ENCODE peak calls at places on chromosomes 5 and 9, in five cellular contexts. M is Peyer's patch; P is body of pancreas; N is CD8-positive, alpha-beta T cell; Z is tibial artery. B is an unnamed sample.

GRCh38 chr9:115498338-115498737 is 380.4 kb upstream of the TNC start:
- DNase-seq in Z (no peak), N (no peak), M (no peak), P (no peak), B (peak; percentile 79)

GRCh38 chr9:78143281-78144007 is 92.4 kb upstream of the CEP78 start:
- DNase-seq in M (no peak), Z (no peak), P (no peak), N (no peak), B (no peak)

GRCh38 chr5:172610643-172611042 is 30.4 kb upstream of the NEURL1B start:
- DNase-seq in P (no peak), Z (no peak), M (peak; percentile 23), N (no peak), B (no peak)

GRCh38 chr5:51242453-51242852 is 140.8 kb upstream of the ISL1 start:
- DNase-seq in N (no peak), Z (no peak), M (no peak), P (no peak), B (peak; percentile 19)

GRCh38 chr5:76269259-76269958 is 133.7 kb upstream of the IQGAP2 start:
- DNase-seq in M (no peak), N (no peak), Z (no peak), P (no peak), B (no peak)

GRCh38 chr9:38066167-38066906 is 2.7 kb downstream of the SHB start:
- DNase-seq in P (peak; percentile 39), N (no peak), Z (no peak), M (no peak), B (peak; percentile 62)

GRCh38 chr9:133997584-133997983 is 5.5 kb upstream of the VAV2 start:
- DNase-seq in M (no peak), P (no peak), Z (no peak), N (no peak), B (no peak)

GRCh38 chr5:147453901-147454814 is 55.7 kb downstream of the DPYSL3 start:
- DNase-seq in M (peak; percentile 78), Z (peak; percentile 95), N (peak; percentile 66), P (peak; percentile 77), B (peak; percentile 66)

GRCh38 chr5:58985311-58985710 is 402.4 kb downstream of the RAB3C start:
- DNase-seq in Z (no peak), M (no peak), N (no peak), P (no peak), B (no peak)

GRCh38 chr9:28820741-28821140 is 1247.5 kb upstream of the C9orf72 start:
- DNase-seq in Z (no peak), M (no peak), N (no peak), P (no peak), B (no peak)

GRCh38 chr9:76490249-76490990 is 31.4 kb downstream of the GCNT1 start:
- DNase-seq in Z (no peak), M (no peak), N (no peak), P (no peak), B (peak; percentile 12)

GRCh38 chr5:36688722-36689121 is 82.3 kb downstream of the SLC1A3 start:
- DNase-seq in Z (no peak), P (no peak), N (no peak), M (no peak), B (peak; percentile 25)

GRCh38 chr5:172807766-172808311 is 26.2 kb upstream of the ERGIC1 start:
- DNase-seq in Z (peak; percentile 17), M (peak; percentile 46), N (no peak), P (no peak), B (no peak)

GRCh38 chr9:21873540-21874221 is 71.2 kb downstream of the MTAP start:
- DNase-seq in M (no peak), Z (no peak), N (no peak), P (no peak), B (peak; percentile 86)

GRCh38 chr5:81247441-81247972 is 14.4 kb downstream of the CKMT2 start:
- DNase-seq in P (no peak), N (no peak), M (no peak), Z (no peak), B (peak; percentile 54)

GRCh38 chr9:107312651-107313050 is 29.6 kb downstream of the RAD23B start:
- DNase-seq in P (no peak), Z (no peak), N (no peak), M (no peak), B (no peak)

GRCh38 chr9:99663297-99663696 is 158.4 kb upstream of the NR4A3 start:
- DNase-seq in M (no peak), N (no peak), P (no peak), Z (no peak), B (no peak)

GRCh38 chr5:180631549-180632392 is 17.6 kb downstream of the FLT4 start:
- DNase-seq in Z (no peak), P (no peak), N (no peak), M (no peak), B (no peak)

GRCh38 chr9:109242751-109243150 is 75.7 kb upstream of the FRRS1L start:
- DNase-seq in Z (no peak), M (no peak), N (no peak), P (no peak), B (no peak)

GRCh38 chr9:75683591-75683990 is 206.9 kb upstream of the PCSK5 start:
- DNase-seq in N (no peak), M (no peak), P (no peak), Z (no peak), B (peak; percentile 38)

GRCh38 chr5:41122459-41122858 is 51.3 kb upstream of the MROH2B start:
- DNase-seq in N (no peak), M (no peak), Z (no peak), P (no peak), B (no peak)

GRCh38 chr5:132179410-132179809 is 48.2 kb downstream of the P4HA2 start:
- DNase-seq in M (no peak), N (no peak), Z (no peak), P (no peak), B (no peak)

GRCh38 chr5:132459983-132460834 is 30.4 kb downstream of the IRF1 start:
- DNase-seq in M (peak; percentile 78), P (no peak), Z (peak; percentile 65), N (no peak), B (no peak)

GRCh38 chr9:121201738-121202533 is at the start of gene RAB14:
- DNase-seq in M (peak; percentile 100), Z (peak; percentile 100), P (peak; percentile 100), N (peak; percentile 100), B (peak; percentile 91)

GRCh38 chr5:180135128-180135955 is 63.8 kb upstream of the RNF130 start:
- DNase-seq in N (no peak), P (no peak), Z (peak; percentile 65), M (peak; percentile 43), B (peak; percentile 86)

GRCh38 chr9:127568971-127569818 is 42.9 kb upstream of the STXBP1 start:
- DNase-seq in N (peak; percentile 70), Z (peak; percentile 93), P (peak; percentile 85), M (peak; percentile 89), B (peak; percentile 59)

GRCh38 chr9:106648799-106649198 is 214.2 kb upstream of the ZNF462 start:
- DNase-seq in Z (no peak), M (no peak), P (no peak), N (no peak), B (peak; percentile 61)

GRCh38 chr5:107380654-107381053 is 290.1 kb downstream of the EFNA5 start:
- DNase-seq in M (no peak), P (no peak), Z (no peak), N (no peak), B (no peak)

GRCh38 chr5:6296524-6296923 is 81.8 kb downstream of the MED10 start:
- DNase-seq in N (no peak), M (no peak), P (no peak), Z (no peak), B (no peak)

GRCh38 chr9:129750010-129750409 is 2.8 kb downstream of the PTGES start:
- DNase-seq in M (no peak), P (no peak), Z (no peak), N (no peak), B (peak; percentile 40)

GRCh38 chr9:91810286-91810905 is 139.6 kb downstream of the ROR2 start:
- DNase-seq in N (no peak), P (no peak), Z (peak; percentile 52), M (no peak), B (no peak)
- H3K36me3 ChIP-seq in N (no peaks in the 10 kb centered on the region), P (no peaks in the 10 kb centered on the region), Z (no peaks in the 10 kb centered on the region), M (no peaks in the 10 kb centered on the region), B (no peaks in the 10 kb centered on the region)

DNA sequence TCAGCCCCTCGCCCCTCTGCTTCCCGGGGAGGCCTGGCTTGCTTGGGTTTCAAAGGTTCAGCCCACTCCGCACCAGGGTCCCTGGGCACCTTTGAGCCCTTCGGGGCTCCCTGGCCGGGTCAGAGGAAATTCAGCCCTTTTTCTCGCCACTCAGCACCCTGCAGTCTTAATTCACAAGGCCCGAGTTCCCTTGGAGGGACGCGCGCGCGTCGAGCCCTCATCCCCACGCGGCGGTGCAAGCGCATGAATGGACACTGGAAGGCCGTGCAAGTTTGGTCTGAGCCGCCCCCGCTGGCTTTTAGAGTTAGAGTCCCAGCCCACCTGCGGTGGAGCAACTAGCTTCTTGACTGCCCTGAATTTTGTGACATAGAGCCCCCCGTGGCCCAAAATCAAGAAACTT is 4.5 kb downstream of the EBF1 start:
- DNase-seq in P (no peak), Z (peak; percentile 77), N (no peak), M (no peak), B (no peak)
- H3K27me3 ChIP-seq in P (no peaks in the 10 kb centered on the region), Z (no peaks in the 10 kb centered on the region), N (peaks cover 15% of the 10 kb centered on the region), M (no peaks in the 10 kb centered on the region), B (peaks cover 37% of the 10 kb centered on the region)

GRCh38 chr5:174078416-174078815 is 32.9 kb downstream of the NSG2 start:
- DNase-seq in P (no peak), N (no peak), M (no peak), Z (no peak), B (no peak)
- H3K4me3 ChIP-seq in P (no peak overlapping the region), N (no peak overlapping the region), M (no peak overlapping the region), Z (no peak overlapping the region), B (no peak overlapping the region)

DNA sequence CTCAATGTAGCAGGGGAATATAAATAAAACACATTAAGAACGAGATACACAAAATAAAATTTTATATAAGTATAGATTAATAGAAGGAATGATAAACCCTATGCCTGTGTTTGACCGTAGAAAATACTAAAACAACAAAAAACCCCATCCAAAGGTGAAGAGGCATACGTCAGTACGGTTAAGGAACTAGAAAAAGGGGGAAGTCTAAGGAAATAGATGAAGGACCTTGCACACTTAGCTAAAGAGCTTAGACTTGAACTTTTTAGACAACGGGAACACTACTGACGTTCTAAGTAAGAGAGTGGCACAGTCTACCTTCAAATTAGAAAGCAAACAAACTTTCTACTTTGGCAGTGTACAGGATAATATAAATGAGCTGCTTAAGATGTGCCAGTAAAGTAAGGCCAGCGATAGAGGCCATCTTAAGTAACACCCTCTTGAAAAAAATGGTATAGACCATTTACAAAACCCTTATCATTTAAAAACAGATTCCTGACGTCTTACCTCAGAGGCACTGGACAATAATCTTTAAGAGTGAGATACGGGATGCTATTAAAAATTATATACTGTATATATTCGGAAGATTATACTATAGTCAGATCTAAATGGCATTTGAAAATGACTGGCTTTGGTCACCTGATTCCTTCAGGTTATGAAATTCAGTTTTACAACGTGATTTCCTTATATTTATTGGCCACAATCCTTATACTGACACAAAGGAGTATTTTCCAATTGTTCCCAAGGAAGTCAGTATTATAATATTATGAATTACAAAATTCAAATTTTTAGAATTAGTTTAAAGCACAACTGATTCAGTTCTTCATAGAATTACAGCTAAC is 8.5 kb downstream of the PANK3 start:
- DNase-seq in P (no peak), M (no peak), N (no peak), Z (no peak), B (no peak)
- H3K36me3 ChIP-seq in P (no peaks in the 10 kb centered on the region), M (no peaks in the 10 kb centered on the region), N (peaks cover 3% of the 10 kb centered on the region), Z (peaks cover 14% of the 10 kb centered on the region), B (peaks cover 3% of the 10 kb centered on the region)

B was measured in bronchial epithelial cell.